ENCODE peak calls at places on chromosomes 11 and 22, in four cellular contexts. W, U, V and X are unnamed samples.

GRCh38 chr11:67484847-67485311 is 2.1 kb downstream of the AIP start:
- DNase-seq in W (no peak), U (no peak), V (peak), X (no peak)

GRCh38 chr11:104443387-104443786 is 279.4 kb upstream of the PDGFD start:
- DNase-seq in W (no peak), U (no peak), V (no peak), X (no peak)

GRCh38 chr11:28072321-28072720 is 35.6 kb downstream of the KIF18A start:
- DNase-seq in W (no peak), U (no peak), V (no peak), X (no peak)

GRCh38 chr11:78419327-78419726 is 1.7 kb upstream of the GAB2 start:
- DNase-seq in W (no peak), U (no peak), V (no peak), X (no peak)

GRCh38 chr11:82174610-82175009 is 559.1 kb downstream of the FAM181B start:
- DNase-seq in W (peak), U (no peak), V (no peak), X (peak)

GRCh38 chr11:74134661-74135515 is 35.9 kb downstream of the C2CD3 start:
- DNase-seq in W (peak), U (no peak), V (no peak), X (no peak)

GRCh38 chr11:105609832-105610781 is at the start of gene GRIA4:
- DNase-seq in W (no peak), U (peak), V (no peak), X (peak)

GRCh38 chr22:32649515-32650200 is 151.8 kb upstream of the TIMP3 start:
- DNase-seq in W (peak), U (no peak), V (no peak), X (no peak)

GRCh38 chr11:87451400-87451799 is 413.7 kb downstream of the TMEM135 start:
- DNase-seq in W (no peak), U (no peak), V (no peak), X (peak)

GRCh38 chr11:118907749-118908106 is 18.0 kb downstream of the BCL9L start:
- DNase-seq in W (no peak), U (peak), V (no peak), X (no peak)

GRCh38 chr22:42865536-42865935 is 8.5 kb upstream of the ARFGAP3 start:
- DNase-seq in W (no peak), U (no peak), V (no peak), X (no peak)

GRCh38 chr11:56089697-56090096 is 3.4 kb upstream of the OR8I2 start:
- DNase-seq in W (no peak), U (no peak), V (no peak), X (no peak)

GRCh38 chr11:71482216-71482615 is 29.2 kb downstream of the NADSYN1 start:
- DNase-seq in W (no peak), U (no peak), V (no peak), X (no peak)

GRCh38 chr11:64524534-64525042 is 66.4 kb upstream of the SLC22A12 start:
- DNase-seq in W (no peak), U (no peak), V (no peak), X (no peak)

DNA sequence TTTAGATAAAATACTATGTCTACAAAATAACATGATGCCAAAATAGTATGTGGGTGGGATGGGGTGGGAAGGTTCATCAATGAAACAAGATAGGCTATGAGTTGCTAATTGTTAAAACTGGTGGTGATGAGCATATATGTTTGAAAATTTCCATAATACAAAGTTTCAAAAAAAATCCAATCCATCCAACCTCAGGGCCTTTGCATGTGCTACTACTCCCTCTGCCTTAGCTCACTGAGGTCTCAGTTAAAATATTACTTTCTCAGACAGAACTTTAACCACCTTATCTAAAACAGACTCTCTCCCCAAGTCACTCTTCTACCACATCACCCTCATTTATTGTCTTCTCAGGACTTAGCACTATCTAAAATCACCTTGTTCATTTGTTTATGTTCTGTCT is 201.1 kb downstream of the TTC28 start:
- DNase-seq in W (no peak), U (no peak), V (no peak), X (no peak)
- TF ChIP-seq USF1 in W (no peak), U (no peak), V (no peak), X (no peak)

DNA sequence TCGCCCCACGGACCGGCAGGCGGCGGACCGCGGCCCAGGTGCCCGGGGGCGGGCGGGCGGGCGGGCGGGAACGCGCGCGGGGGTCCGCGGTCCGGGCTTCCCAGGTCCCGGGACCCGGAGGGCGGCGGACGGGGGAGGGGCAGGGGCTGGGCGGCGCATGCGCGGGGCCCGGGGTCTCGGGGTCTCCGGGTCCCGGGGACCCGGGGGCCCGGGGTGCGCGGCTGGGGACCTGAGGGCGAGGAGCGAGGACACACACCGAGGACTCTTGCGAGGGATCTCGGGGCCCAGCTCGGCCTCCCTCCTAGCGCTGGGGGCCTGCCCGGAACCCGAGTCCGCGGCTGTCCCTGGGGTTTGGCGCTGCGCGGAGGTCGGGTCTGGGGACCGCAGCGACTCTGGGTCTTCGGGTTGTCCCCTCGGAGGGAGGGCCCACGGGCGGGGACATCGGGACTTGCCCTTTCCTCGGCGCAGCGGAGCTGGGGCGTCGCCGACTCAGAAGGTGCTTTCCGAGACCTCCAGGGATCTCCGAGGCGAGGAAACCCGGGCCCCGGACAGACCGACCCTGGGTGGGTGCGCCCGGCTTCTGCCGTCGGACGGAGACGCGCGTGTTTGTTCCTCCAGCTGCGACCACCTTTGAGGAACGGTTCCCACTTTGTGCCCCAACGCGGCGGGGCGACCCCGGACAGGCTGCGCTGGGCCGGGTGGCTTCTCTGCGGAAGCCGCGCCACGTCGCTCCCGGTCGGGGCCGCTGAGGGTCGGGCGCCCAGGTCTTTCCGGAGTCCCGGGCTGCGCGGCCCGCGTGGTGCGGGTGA is 493 bp downstream of the PPARA start:
- DNase-seq in W (peak), U (peak), V (no peak), X (peak)
- TF ChIP-seq USF1 in W (no peak), U (no peak), V (no peak), X (no peak)

GRCh38 chr11:123702137-123702536 is 39.3 kb downstream of the ZNF202 start:
- DNase-seq in W (peak), U (no peak), V (peak), X (no peak)
- TF ChIP-seq USF1 in W (no peak), U (no peak), V (peak), X (no peak)

DNA sequence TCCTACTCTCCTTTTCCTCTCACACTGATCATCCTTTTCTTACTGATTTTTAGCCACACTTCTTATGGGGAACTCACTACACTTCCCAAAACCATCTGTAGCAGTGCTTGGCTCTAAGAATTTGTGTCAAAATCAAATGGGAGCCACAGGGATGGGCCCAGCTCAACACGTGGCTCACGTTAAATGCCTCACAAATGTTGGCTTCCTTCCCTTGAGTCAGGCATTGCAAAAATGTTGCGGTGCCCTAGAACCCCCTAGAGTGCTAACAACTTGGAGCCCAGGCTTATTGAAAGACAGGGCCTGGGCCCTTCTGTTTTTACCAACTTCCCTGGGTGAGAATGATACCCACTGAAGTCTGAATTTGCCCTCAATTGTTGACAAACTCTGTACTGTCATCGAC is 69.8 kb downstream of the ELFN2 start:
- DNase-seq in W (no peak), U (no peak), V (no peak), X (no peak)
- TF ChIP-seq USF1 in W (no peak), U (no peak), V (no peak), X (no peak)